ENCODE peak calls at places on chromosomes 6 and 20, in seven cellular contexts. D is AG04450, V is A549, L is heart left ventricle, P is aorta, O is Panc1, J is Peyer's patch. R is an unnamed sample. For H3K9me3, the result is how much of the 10 kb centered on the place peaks cover.

GRCh38 chr6:47992805-47993204 is 118.2 kb downstream of the PTCHD4 start:
- DNase-seq in L (peak), J (no peak), V (no peak), P (no peak), O (no peak), D (no peak), R (no peak)

GRCh38 chr6:151284012-151284411 is 44.2 kb downstream of the AKAP12 start:
- DNase-seq in P (no peak), J (no peak), D (no peak), L (no peak), O (no peak), V (no peak), R (no peak)

GRCh38 chr6:53441035-53441493 is 92.3 kb upstream of the ELOVL5 start:
- DNase-seq in L (no peak), O (no peak), V (no peak), J (no peak), P (no peak), D (no peak), R (no peak)

GRCh38 chr20:51480507-51481270 is 61.8 kb downstream of the NFATC2 start:
- DNase-seq in P (no peak), L (no peak), D (no peak), J (no peak), V (no peak), O (no peak), R (peak)

GRCh38 chr6:107585815-107586435 is 96.0 kb downstream of the SOBP start:
- DNase-seq in P (no peak), D (no peak), O (no peak), J (no peak), V (no peak), L (no peak), R (no peak)

GRCh38 chr20:35305682-35306556 is 13.7 kb upstream of the FAM83C start:
- DNase-seq in L (no peak), P (peak), J (peak), V (peak), D (peak), O (peak), R (no peak)

GRCh38 chr6:57159127-57159526 is 13.0 kb upstream of the BAG2 start:
- DNase-seq in D (no peak), O (no peak), V (no peak), L (no peak), P (no peak), J (no peak), R (no peak)

GRCh38 chr6:2900821-2901644 is 2.1 kb downstream of the SERPINB9 start:
- DNase-seq in O (no peak), D (no peak), V (no peak), L (peak), P (no peak), J (no peak), R (no peak)

GRCh38 chr6:55917756-55918415 is 42.5 kb upstream of the BMP5 start:
- DNase-seq in V (no peak), P (no peak), J (no peak), O (no peak), L (no peak), D (no peak), R (no peak)

GRCh38 chr20:25058051-25058796 is at the start of gene ACSS1:
- DNase-seq in O (no peak), V (peak), D (no peak), J (peak), P (peak), L (peak), R (peak)

GRCh38 chr20:934186-934840 is 18.2 kb upstream of the ANGPT4 start:
- DNase-seq in P (no peak), O (no peak), L (no peak), J (no peak), V (no peak), D (no peak), R (no peak)

GRCh38 chr6:3957321-3957720 is 108.1 kb downstream of the FAM50B start:
- DNase-seq in D (no peak), J (no peak), V (no peak), P (no peak), L (no peak), O (no peak), R (no peak)

GRCh38 chr6:44203955-44204354 is 12.8 kb upstream of the MYMX start:
- DNase-seq in P (no peak), L (no peak), V (no peak), D (no peak), J (no peak), O (no peak), R (no peak)

GRCh38 chr20:3168829-3169590 is 4.3 kb downstream of the LZTS3 start:
- DNase-seq in V (no peak), O (no peak), D (no peak), L (no peak), J (no peak), P (peak), R (no peak)

GRCh38 chr6:33248643-33248931 is 23.1 kb downstream of the VPS52 start:
- DNase-seq in O (no peak), D (no peak), L (no peak), P (no peak), V (no peak), J (no peak), R (no peak)

GRCh38 chr6:15399651-15400470 is 154.0 kb downstream of the JARID2 start:
- DNase-seq in O (no peak), V (peak), D (peak), J (no peak), L (peak), P (peak), R (no peak)

GRCh38 chr6:74519172-74519571 is 686.7 kb downstream of the COL12A1 start:
- DNase-seq in P (no peak), D (peak), L (no peak), O (peak), V (peak), J (no peak), R (no peak)

GRCh38 chr6:107704377-107705013 is 119.6 kb downstream of the SCML4 start:
- DNase-seq in V (peak), J (no peak), O (peak), L (no peak), D (no peak), P (no peak), R (peak)

GRCh38 chr20:47700327-47700726 is 85.0 kb downstream of the SULF2 start:
- DNase-seq in D (no peak), L (no peak), P (no peak), J (no peak), O (no peak), V (no peak), R (no peak)

GRCh38 chr6:12555267-12555666 is 161.3 kb upstream of the PHACTR1 start:
- DNase-seq in P (no peak), V (no peak), D (no peak), J (no peak), L (no peak), O (no peak), R (no peak)

GRCh38 chr6:139597781-139598368 is 223.4 kb upstream of the CITED2 start:
- DNase-seq in O (no peak), D (peak), L (peak), J (peak), P (peak), V (peak), R (no peak)

GRCh38 chr6:75830959-75831885 is 82.2 kb downstream of the MYO6 start:
- DNase-seq in P (no peak), L (no peak), V (no peak), J (no peak), O (no peak), D (peak), R (no peak)

GRCh38 chr20:53599378-53599777 is 5.7 kb upstream of the ZNF217 start:
- DNase-seq in P (no peak), L (peak), O (no peak), V (no peak), D (no peak), J (peak), R (no peak)

GRCh38 chr20:53599039-53599362 is 5.4 kb upstream of the ZNF217 start:
- DNase-seq in D (no peak), J (no peak), V (no peak), O (no peak), P (no peak), L (no peak), R (no peak)

GRCh38 chr20:53597521-53598120 is 4.0 kb upstream of the ZNF217 start:
- DNase-seq in O (no peak), V (no peak), L (no peak), J (no peak), P (no peak), D (no peak), R (no peak)

GRCh38 chr20:53597085-53597482 is 3.4 kb upstream of the ZNF217 start:
- DNase-seq in J (no peak), L (peak), V (no peak), P (no peak), D (no peak), O (no peak), R (no peak)

GRCh38 chr20:53598140-53599038 is 4.8 kb upstream of the ZNF217 start:
- DNase-seq in O (no peak), J (peak), D (no peak), L (peak), V (no peak), P (no peak), R (no peak)
- H3K4me3 ChIP-seq in O (peak), J (no peak), D (no peak), L (no peak), V (no peak), P (no peak), R (no peak)

GRCh38 chr6:160070831-160071230 is 50.8 kb upstream of the SLC22A1 start:
- DNase-seq in O (no peak), P (no peak), D (no peak), J (no peak), L (no peak), V (no peak), R (no peak)
- H3K9me3 ChIP-seq in O (under half), P (under half), D (under half), J (under half), L (under half), V (under half), R (under half)

DNA sequence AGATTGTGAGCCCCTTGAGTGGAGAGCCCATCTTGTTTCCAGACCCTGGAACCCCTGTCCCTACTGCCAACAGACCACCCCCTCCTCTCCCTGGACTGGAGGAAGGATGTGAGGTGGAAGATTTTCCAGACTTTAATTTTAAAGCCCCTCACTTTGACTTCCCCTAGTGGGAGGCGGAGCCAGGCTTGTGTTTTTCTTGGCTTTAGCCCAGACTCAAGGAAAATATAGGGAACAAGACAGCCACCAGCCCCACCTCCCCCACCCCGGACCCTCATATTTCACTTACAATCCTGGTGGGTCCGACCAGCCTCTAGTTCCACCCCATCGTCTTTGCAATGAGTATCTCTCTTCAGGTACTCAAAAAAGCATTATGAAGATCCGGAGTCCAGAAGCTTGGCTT is 40.8 kb downstream of the NCR2 start:
- DNase-seq in V (no peak), D (no peak), O (no peak), L (no peak), J (no peak), P (no peak), R (no peak)
- H3K4me3 ChIP-seq in V (no peak), D (no peak), O (no peak), L (no peak), J (no peak), P (no peak), R (no peak)

GRCh38 chr20:39880890-39881289 is 808.1 kb downstream of the MAFB start:
- DNase-seq in J (no peak), V (peak), P (no peak), D (no peak), O (no peak), L (no peak), R (no peak)
- H3K9me3 ChIP-seq in J (under half), V (under half), P (under half), D (under half), O (under half), L (under half), R (under half)

GRCh38 chr20:39021748-39022147 is 59.6 kb downstream of the DHX35 start:
- DNase-seq in L (no peak), O (no peak), V (no peak), P (no peak), J (no peak), D (no peak), R (no peak)
- H3K4me3 ChIP-seq in L (no peak), O (no peak), V (no peak), P (no peak), J (no peak), D (no peak), R (no peak)

DNA sequence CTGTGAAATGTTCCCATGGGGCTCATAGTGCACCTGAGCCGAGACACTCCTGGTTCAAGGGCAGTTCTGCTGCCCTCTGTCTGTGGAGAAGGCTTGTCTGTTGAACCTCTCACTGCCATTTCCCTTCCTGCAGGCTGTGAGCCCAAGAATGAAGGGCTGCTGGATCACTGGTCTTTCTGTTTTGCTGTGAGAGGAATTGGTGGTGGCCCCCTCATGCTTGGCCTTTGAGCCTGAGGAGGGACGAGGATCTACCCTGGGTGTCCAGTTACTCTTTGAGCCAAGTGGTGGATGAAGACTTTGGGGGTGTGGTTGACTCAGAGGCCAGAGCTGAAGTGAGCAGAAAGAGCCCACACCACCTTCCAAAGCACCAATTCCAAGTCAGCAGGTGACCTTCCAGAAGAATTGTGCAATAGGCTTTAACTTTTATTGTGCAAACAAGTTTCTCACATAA is 101.3 kb downstream of the PHACTR3 start:
- DNase-seq in L (no peak), P (no peak), D (no peak), J (no peak), V (no peak), O (no peak), R (no peak)
- H3K9me3 ChIP-seq in L (under half), P (under half), D (under half), J (under half), V (under half), O (under half), R (under half)

GRCh38 chr6:19864285-19864684 is 27.1 kb downstream of the ID4 start:
- DNase-seq in P (no peak), D (no peak), V (no peak), L (no peak), J (no peak), O (no peak), R (no peak)

GRCh38 chr6:19865178-19865577 is 28.0 kb downstream of the ID4 start:
- DNase-seq in P (no peak), O (no peak), V (no peak), J (no peak), D (no peak), L (no peak), R (no peak)

GRCh38 chr6:19866900-19867627 is 29.9 kb downstream of the ID4 start:
- DNase-seq in J (no peak), D (peak), P (no peak), L (no peak), V (no peak), O (peak), R (no peak)

GRCh38 chr6:19869464-19869863 is 32.3 kb downstream of the ID4 start:
- DNase-seq in L (no peak), P (no peak), J (no peak), D (no peak), V (no peak), O (no peak), R (no peak)

DNA sequence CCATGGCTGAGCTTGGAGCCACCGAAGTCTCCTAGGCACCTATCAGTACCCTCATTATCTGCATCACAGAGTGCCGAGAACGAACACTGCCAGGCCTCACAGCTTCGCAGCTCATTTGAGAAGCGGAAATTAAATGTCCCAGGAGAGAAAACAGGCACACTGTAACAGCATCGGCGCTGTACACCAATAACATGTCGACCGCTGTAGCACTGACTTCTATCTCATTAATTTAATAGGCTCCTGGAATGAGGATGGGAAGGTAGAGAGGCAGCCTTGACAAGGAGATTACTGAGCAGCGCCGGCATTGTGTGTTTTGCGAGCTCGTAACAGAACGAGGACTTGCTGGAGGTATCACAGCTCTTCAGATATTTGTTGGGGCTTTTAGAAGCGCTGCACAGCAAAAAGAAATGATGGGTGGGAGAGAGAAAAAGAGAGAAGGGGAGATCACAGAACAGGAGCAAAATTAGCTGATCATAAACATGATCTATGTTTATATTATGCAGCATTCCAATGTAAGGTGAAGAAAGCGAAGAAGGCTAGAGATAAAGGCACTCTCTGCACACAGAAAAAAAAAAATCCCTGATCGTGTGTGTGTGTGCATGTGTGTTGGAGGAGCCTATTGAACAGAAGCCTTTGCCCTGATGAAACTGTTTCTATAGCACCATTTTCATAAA is 29.2 kb downstream of the ID4 start:
- DNase-seq in J (no peak), D (no peak), P (no peak), O (no peak), V (no peak), L (no peak), R (no peak)
- H3K4me3 ChIP-seq in J (no peak), D (no peak), P (no peak), O (no peak), V (no peak), L (no peak), R (no peak)

R was measured in CD4-positive, alpha-beta memory T cell.